ENCODE peak calls at places on chromosomes 16 and 17, in four cellular contexts. One of them, this sample, is unnamed. For H3K4me1, the result is how much of the 10 kb centered on the place peaks cover.

GRCh38 chr17:20187049-20187448 is 177.9 kb downstream of the SPECC1 start:
- DNase-seq in colonic mucosa: no peak
- DNase-seq in right cardiac atrium: no peak
- DNase-seq in thoracic aorta: no peak
- DNase-seq in this sample: no peak

GRCh38 chr16:7236824-7237410 is 95.7 kb upstream of the RBFOX1 start:
- DNase-seq in colonic mucosa: no peak
- DNase-seq in right cardiac atrium: no peak
- DNase-seq in thoracic aorta: no peak
- DNase-seq in this sample: no peak

GRCh38 chr17:8846768-8847211 is 20.7 kb downstream of the PIK3R6 start:
- DNase-seq in colonic mucosa: no peak
- DNase-seq in right cardiac atrium: no peak
- DNase-seq in thoracic aorta: no peak
- DNase-seq in this sample: no peak

GRCh38 chr16:22141746-22142145 is 20.6 kb upstream of the SDR42E2 start:
- DNase-seq in colonic mucosa: no peak
- DNase-seq in right cardiac atrium: no peak
- DNase-seq in thoracic aorta: no peak
- DNase-seq in this sample: no peak

GRCh38 chr17:51169340-51169739 is 3.1 kb downstream of the NME2 start:
- DNase-seq in colonic mucosa: no peak
- DNase-seq in right cardiac atrium: no peak
- DNase-seq in thoracic aorta: no peak
- DNase-seq in this sample: no peak

GRCh38 chr17:2796164-2797140 is at the start of gene RAP1GAP2:
- DNase-seq in colonic mucosa: peak
- DNase-seq in right cardiac atrium: peak
- DNase-seq in thoracic aorta: no peak
- DNase-seq in this sample: peak

GRCh38 chr16:4614571-4615388 is at the start of gene UBALD1:
- DNase-seq in colonic mucosa: peak
- DNase-seq in right cardiac atrium: peak
- DNase-seq in thoracic aorta: peak
- DNase-seq in this sample: peak

GRCh38 chr16:87169509-87169985 is 147.6 kb downstream of the C16orf95 start:
- DNase-seq in colonic mucosa: no peak
- DNase-seq in right cardiac atrium: no peak
- DNase-seq in thoracic aorta: no peak
- DNase-seq in this sample: no peak

GRCh38 chr16:75483222-75483621 is 12.0 kb downstream of the CHST6 start:
- DNase-seq in colonic mucosa: no peak
- DNase-seq in right cardiac atrium: no peak
- DNase-seq in thoracic aorta: no peak
- DNase-seq in this sample: no peak

GRCh38 chr16:52863000-52863399 is 189.7 kb downstream of the CHD9NB start:
- DNase-seq in colonic mucosa: no peak
- DNase-seq in right cardiac atrium: no peak
- DNase-seq in thoracic aorta: no peak
- DNase-seq in this sample: no peak

GRCh38 chr17:4536259-4536741 is 18.9 kb downstream of the MYBBP1A start:
- DNase-seq in colonic mucosa: no peak
- DNase-seq in right cardiac atrium: no peak
- DNase-seq in thoracic aorta: no peak
- DNase-seq in this sample: no peak

GRCh38 chr17:8116779-8117178 is 1.5 kb downstream of the ALOXE3 start:
- DNase-seq in colonic mucosa: no peak
- DNase-seq in right cardiac atrium: no peak
- DNase-seq in thoracic aorta: no peak
- DNase-seq in this sample: no peak

GRCh38 chr17:45575126-45575885 is 84.8 kb upstream of the PLEKHM1 start:
- DNase-seq in colonic mucosa: no peak
- DNase-seq in right cardiac atrium: no peak
- DNase-seq in thoracic aorta: no peak
- DNase-seq in this sample: no peak

GRCh38 chr16:57191056-57191536 is 5.0 kb downstream of the RSPRY1 start:
- DNase-seq in colonic mucosa: no peak
- DNase-seq in right cardiac atrium: no peak
- DNase-seq in thoracic aorta: no peak
- DNase-seq in this sample: no peak

GRCh38 chr16:88381820-88382451 is 823 bp upstream of the ZNF469 start:
- DNase-seq in colonic mucosa: no peak
- DNase-seq in right cardiac atrium: no peak
- DNase-seq in thoracic aorta: no peak
- DNase-seq in this sample: no peak

GRCh38 chr16:76959166-76959565 is 231.8 kb upstream of the MON1B start:
- DNase-seq in colonic mucosa: no peak
- DNase-seq in right cardiac atrium: no peak
- DNase-seq in thoracic aorta: no peak
- DNase-seq in this sample: no peak

GRCh38 chr16:8492690-8493089 is 97.6 kb downstream of the TMEM114 start:
- DNase-seq in colonic mucosa: no peak
- DNase-seq in right cardiac atrium: no peak
- DNase-seq in thoracic aorta: no peak
- DNase-seq in this sample: no peak

GRCh38 chr17:35890774-35891155 is 10.6 kb upstream of the CCL5 start:
- DNase-seq in colonic mucosa: peak
- DNase-seq in right cardiac atrium: peak
- DNase-seq in thoracic aorta: no peak
- DNase-seq in this sample: peak

GRCh38 chr16:85987750-85988078 is 88.8 kb downstream of the IRF8 start:
- DNase-seq in colonic mucosa: no peak
- DNase-seq in right cardiac atrium: no peak
- DNase-seq in thoracic aorta: no peak
- DNase-seq in this sample: peak

GRCh38 chr16:57672824-57673223 is 4.7 kb downstream of the ADGRG3 start:
- DNase-seq in colonic mucosa: no peak
- DNase-seq in right cardiac atrium: no peak
- DNase-seq in thoracic aorta: no peak
- DNase-seq in this sample: no peak

GRCh38 chr16:58644765-58645487 is 15.3 kb upstream of the CNOT1 start:
- DNase-seq in colonic mucosa: no peak
- DNase-seq in right cardiac atrium: no peak
- DNase-seq in thoracic aorta: no peak
- DNase-seq in this sample: no peak

GRCh38 chr17:74417178-74418045 is 14.5 kb upstream of the GPRC5C start:
- DNase-seq in colonic mucosa: peak
- DNase-seq in right cardiac atrium: no peak
- DNase-seq in thoracic aorta: no peak
- DNase-seq in this sample: peak

GRCh38 chr17:82858376-82859126 is 18.7 kb upstream of the ZNF750 start:
- DNase-seq in colonic mucosa: no peak
- DNase-seq in right cardiac atrium: no peak
- DNase-seq in thoracic aorta: no peak
- DNase-seq in this sample: no peak

GRCh38 chr16:1614226-1615102 is 2.3 kb downstream of the CRAMP1 start:
- DNase-seq in colonic mucosa: peak
- DNase-seq in right cardiac atrium: peak
- DNase-seq in thoracic aorta: no peak
- DNase-seq in this sample: peak

GRCh38 chr17:31738488-31738887 is 120.6 kb downstream of the COPRS start:
- DNase-seq in colonic mucosa: no peak
- DNase-seq in right cardiac atrium: no peak
- DNase-seq in thoracic aorta: no peak
- DNase-seq in this sample: no peak
- H3K27ac ChIP-seq in colonic mucosa: no peak
- H3K27ac ChIP-seq in right cardiac atrium: peak
- H3K27ac ChIP-seq in thoracic aorta: peak
- H3K27ac ChIP-seq in this sample: peak

DNA sequence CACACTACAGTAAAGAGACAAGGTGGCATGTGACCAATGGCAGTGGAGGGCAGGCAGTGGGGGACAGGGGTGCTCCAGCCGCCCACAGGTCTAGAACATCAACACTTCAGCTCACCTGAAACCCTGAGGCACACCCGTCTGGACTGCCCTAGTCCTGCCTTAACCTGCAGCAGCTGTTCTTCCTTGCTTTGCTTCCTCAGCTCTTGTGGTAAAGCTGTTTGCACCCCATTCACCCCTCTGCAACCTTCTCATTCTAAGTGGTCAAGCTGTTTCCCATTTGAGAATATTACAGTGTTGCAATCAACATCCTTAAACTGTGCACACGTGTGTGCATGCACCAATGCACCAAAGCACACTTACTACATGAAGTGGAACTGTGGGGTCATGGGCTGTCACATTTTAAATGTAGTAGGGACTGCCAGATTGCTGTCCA is 32.3 kb downstream of the SCNN1B start:
- DNase-seq in colonic mucosa: no peak
- DNase-seq in right cardiac atrium: no peak
- DNase-seq in thoracic aorta: no peak
- DNase-seq in this sample: no peak
- H3K4me1 ChIP-seq in colonic mucosa: under half
- H3K4me1 ChIP-seq in right cardiac atrium: under half
- H3K4me1 ChIP-seq in thoracic aorta: under half
- H3K4me1 ChIP-seq in this sample: under half

DNA sequence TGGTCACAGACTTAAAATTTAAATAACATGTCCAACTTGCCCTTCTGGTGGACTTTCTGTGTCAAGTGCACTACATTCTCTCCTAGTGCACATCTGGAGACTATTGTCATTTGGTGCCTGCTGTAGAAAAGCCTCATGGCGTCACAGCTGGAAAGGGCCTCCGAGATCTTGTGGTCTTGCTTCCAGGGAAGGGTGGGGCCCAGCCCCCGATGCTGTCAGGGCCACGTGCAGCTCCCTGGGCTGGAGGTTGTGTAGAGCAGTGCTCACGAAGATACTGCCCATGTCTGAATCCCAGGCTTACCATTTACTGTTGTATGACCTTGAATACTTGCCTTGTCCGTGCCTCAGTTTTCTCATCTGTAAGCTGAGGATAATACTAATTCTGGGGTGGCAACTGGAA is 6.8 kb upstream of the MPRIP start:
- DNase-seq in colonic mucosa: no peak
- DNase-seq in right cardiac atrium: peak
- DNase-seq in thoracic aorta: no peak
- DNase-seq in this sample: no peak
- H3K27ac ChIP-seq in colonic mucosa: no peak
- H3K27ac ChIP-seq in right cardiac atrium: no peak
- H3K27ac ChIP-seq in thoracic aorta: peak
- H3K27ac ChIP-seq in this sample: no peak

DNA sequence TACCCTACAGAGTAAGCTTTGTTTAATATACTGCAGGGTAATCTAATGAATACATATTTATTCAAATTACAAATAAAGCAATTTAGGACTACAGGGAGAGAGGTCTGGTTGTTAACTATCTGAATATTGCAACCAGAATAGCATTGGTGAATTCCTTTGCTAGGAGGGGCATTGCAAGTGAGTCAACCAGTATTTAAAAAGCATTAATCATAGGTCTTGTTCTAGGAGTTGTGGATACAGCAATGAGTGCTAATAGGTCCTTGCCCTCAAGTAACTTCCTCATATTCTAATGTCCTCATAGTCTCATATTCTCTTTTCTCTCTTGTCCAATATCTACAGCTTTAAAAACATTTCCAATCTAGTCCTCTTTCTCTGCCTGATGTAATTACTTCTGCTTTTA is 531.3 kb downstream of the CDH11 start:
- DNase-seq in colonic mucosa: no peak
- DNase-seq in right cardiac atrium: no peak
- DNase-seq in thoracic aorta: no peak
- DNase-seq in this sample: no peak
- H3K4me1 ChIP-seq in colonic mucosa: under half
- H3K4me1 ChIP-seq in right cardiac atrium: under half
- H3K4me1 ChIP-seq in thoracic aorta: under half
- H3K4me1 ChIP-seq in this sample: under half

GRCh38 chr17:30321314-30321713 is 12.5 kb downstream of the TMIGD1 start:
- DNase-seq in colonic mucosa: no peak
- DNase-seq in right cardiac atrium: no peak
- DNase-seq in thoracic aorta: no peak
- DNase-seq in this sample: no peak

GRCh38 chr17:30323262-30323894 is 10.5 kb downstream of the TMIGD1 start:
- DNase-seq in colonic mucosa: no peak
- DNase-seq in right cardiac atrium: no peak
- DNase-seq in thoracic aorta: no peak
- DNase-seq in this sample: peak

GRCh38 chr17:30324723-30325122 is 9.1 kb downstream of the TMIGD1 start:
- DNase-seq in colonic mucosa: no peak
- DNase-seq in right cardiac atrium: no peak
- DNase-seq in thoracic aorta: no peak
- DNase-seq in this sample: no peak

GRCh38 chr17:30326816-30327215 is 7.0 kb downstream of the TMIGD1 start:
- DNase-seq in colonic mucosa: no peak
- DNase-seq in right cardiac atrium: no peak
- DNase-seq in thoracic aorta: no peak
- DNase-seq in this sample: no peak

DNA sequence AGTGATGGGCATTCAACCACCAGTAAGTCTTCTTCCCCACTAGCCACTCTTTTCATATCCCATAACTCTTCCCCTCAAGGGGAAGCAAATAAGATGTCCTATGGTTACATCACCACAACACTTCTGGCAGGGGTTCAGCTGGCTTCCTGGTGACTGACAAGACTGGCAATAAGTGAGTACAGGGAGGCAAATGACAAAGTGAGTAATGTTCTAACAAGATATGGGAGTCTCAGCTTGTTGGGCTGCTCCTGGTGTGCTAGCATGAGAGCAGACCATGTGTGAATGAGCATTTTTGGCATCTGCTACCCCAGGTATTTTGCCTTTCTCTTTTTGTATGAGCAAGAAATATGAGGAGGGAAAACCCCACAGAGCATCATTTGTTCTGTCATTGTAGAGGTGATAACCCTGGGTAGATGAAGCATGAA is 9.9 kb downstream of the TMIGD1 start:
- DNase-seq in colonic mucosa: peak
- DNase-seq in right cardiac atrium: peak
- DNase-seq in thoracic aorta: no peak
- DNase-seq in this sample: peak
- H3K27ac ChIP-seq in colonic mucosa: no peak
- H3K27ac ChIP-seq in right cardiac atrium: no peak
- H3K27ac ChIP-seq in thoracic aorta: no peak
- H3K27ac ChIP-seq in this sample: no peak

DNA sequence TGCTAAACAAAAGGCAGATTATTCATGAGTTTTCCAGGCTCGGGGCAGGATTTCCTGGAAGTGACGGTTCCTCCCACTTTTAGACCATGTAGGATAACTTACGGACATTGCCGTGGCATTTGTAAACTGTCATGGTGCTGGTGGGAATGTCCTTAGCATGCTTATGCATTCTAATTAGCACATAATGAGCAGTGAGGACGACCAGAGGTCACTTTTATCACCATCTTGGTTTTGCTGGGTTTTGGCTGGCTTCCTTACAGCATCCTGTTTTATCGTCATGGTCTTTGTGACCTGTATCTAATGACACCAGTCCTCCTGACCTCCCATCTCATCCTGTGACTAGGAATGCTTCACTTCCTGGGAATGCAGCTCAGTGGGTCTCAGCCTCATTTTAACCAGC is 165.0 kb downstream of the SNX29 start:
- DNase-seq in colonic mucosa: no peak
- DNase-seq in right cardiac atrium: no peak
- DNase-seq in thoracic aorta: no peak
- DNase-seq in this sample: no peak
- H3K4me1 ChIP-seq in colonic mucosa: under half
- H3K4me1 ChIP-seq in right cardiac atrium: under half
- H3K4me1 ChIP-seq in thoracic aorta: under half
- H3K4me1 ChIP-seq in this sample: under half

This sample was measured in transverse colon.